ENCODE peak calls at places on chromosomes 7 and 10, in seven cellular contexts. Y is tibial nerve; D is adrenal gland; C is aorta; F is naive thymus-derived CD4-positive, alpha-beta T cell; H is PC-3; B is caudate nucleus. O is an unnamed sample.

GRCh38 chr7:149205690-149206381 is 10.5 kb downstream of the ZNF282 start:
- DNase-seq in Y (no peak), D (no peak), C (no peak), F (no peak), H (peak), B (no peak), O (no peak)

GRCh38 chr7:5437348-5437892 is 13.8 kb upstream of the TNRC18 start:
- DNase-seq in Y (no peak), D (no peak), C (no peak), F (no peak), H (no peak), B (no peak), O (no peak)

GRCh38 chr7:128128401-128128800 is 97.2 kb upstream of the LRRC4 start:
- DNase-seq in Y (no peak), D (no peak), C (no peak), F (no peak), H (no peak), B (no peak), O (no peak)

GRCh38 chr10:30092151-30092790 is 32.9 kb upstream of the JCAD start:
- DNase-seq in Y (no peak), D (no peak), C (no peak), F (no peak), H (peak), B (peak), O (no peak)

GRCh38 chr10:118522791-118523498 is 72.5 kb downstream of the PRLHR start:
- DNase-seq in Y (no peak), D (no peak), C (no peak), F (no peak), H (peak), B (no peak), O (no peak)

GRCh38 chr10:91194497-91195179 is 25.8 kb upstream of the PCGF5 start:
- DNase-seq in Y (no peak), D (no peak), C (no peak), F (no peak), H (no peak), B (no peak), O (no peak)

GRCh38 chr7:144455040-144455404 is 51.5 kb upstream of the NOBOX start:
- DNase-seq in Y (no peak), D (no peak), C (no peak), F (no peak), H (no peak), B (no peak), O (no peak)

GRCh38 chr10:21488246-21488953 is 37.1 kb downstream of the SKIDA1 start:
- DNase-seq in Y (no peak), D (no peak), C (no peak), F (no peak), H (no peak), B (no peak), O (no peak)

GRCh38 chr10:112761256-112761655 is 188.8 kb upstream of the TCF7L2 start:
- DNase-seq in Y (no peak), D (no peak), C (no peak), F (no peak), H (no peak), B (no peak), O (no peak)

GRCh38 chr10:101577121-101577871 is 10.8 kb downstream of the POLL start:
- DNase-seq in Y (no peak), D (no peak), C (no peak), F (no peak), H (no peak), B (no peak), O (no peak)

GRCh38 chr7:3134715-3135114 is 91.0 kb upstream of the CARD11 start:
- DNase-seq in Y (no peak), D (no peak), C (no peak), F (no peak), H (no peak), B (no peak), O (no peak)

GRCh38 chr10:24920907-24921881 is 31.2 kb downstream of the PRTFDC1 start:
- DNase-seq in Y (no peak), D (peak), C (peak), F (no peak), H (peak), B (peak), O (peak)

GRCh38 chr7:107993879-107994278 is 9.1 kb downstream of the LAMB1 start:
- DNase-seq in Y (no peak), D (no peak), C (no peak), F (no peak), H (no peak), B (peak), O (no peak)

GRCh38 chr7:96739167-96739566 is 29.5 kb upstream of the SEM1 start:
- DNase-seq in Y (no peak), D (no peak), C (no peak), F (no peak), H (no peak), B (no peak), O (no peak)

GRCh38 chr7:102425639-102426267 is 7.6 kb upstream of the ORAI2 start:
- DNase-seq in Y (no peak), D (peak), C (peak), F (peak), H (no peak), B (no peak), O (peak)

GRCh38 chr7:141702047-141702567 is at the start of gene DENND11:
- DNase-seq in Y (no peak), D (peak), C (peak), F (peak), H (peak), B (peak), O (no peak)

GRCh38 chr7:47343056-47343455 is 238.9 kb downstream of the TNS3 start:
- DNase-seq in Y (no peak), D (no peak), C (no peak), F (no peak), H (no peak), B (no peak), O (no peak)

GRCh38 chr10:79434223-79434687 is 11.2 kb downstream of the ZCCHC24 start:
- DNase-seq in Y (no peak), D (no peak), C (no peak), F (no peak), H (peak), B (no peak), O (no peak)

GRCh38 chr10:119131512-119132240 is 27.8 kb downstream of the DENND10 start:
- DNase-seq in Y (no peak), D (no peak), C (no peak), F (peak), H (no peak), B (no peak), O (no peak)

GRCh38 chr7:136009488-136010079 is 32.4 kb upstream of the MTPN start:
- DNase-seq in Y (no peak), D (no peak), C (no peak), F (peak), H (peak), B (no peak), O (no peak)

GRCh38 chr10:114030140-114030539 is 13.5 kb upstream of the ADRB1 start:
- DNase-seq in Y (no peak), D (no peak), C (no peak), F (no peak), H (peak), B (no peak), O (no peak)

GRCh38 chr10:29412452-29413004 is 123.7 kb downstream of the LYZL1 start:
- DNase-seq in Y (no peak), D (no peak), C (no peak), F (no peak), H (no peak), B (no peak), O (no peak)

GRCh38 chr10:89224697-89225443 is 17.8 kb upstream of the CH25H start:
- DNase-seq in Y (no peak), D (no peak), C (no peak), F (no peak), H (no peak), B (peak), O (peak)

GRCh38 chr7:26937306-26937705 is 72.9 kb upstream of the SKAP2 start:
- DNase-seq in Y (no peak), D (no peak), C (no peak), F (no peak), H (no peak), B (no peak), O (no peak)

GRCh38 chr10:22321156-22321711 is 335 bp downstream of the BMI1 start:
- DNase-seq in Y (no peak), D (peak), C (peak), F (peak), H (peak), B (peak), O (no peak)

GRCh38 chr10:48361201-48361600 is 54.7 kb downstream of the MAPK8 start:
- DNase-seq in Y (no peak), D (no peak), C (no peak), F (no peak), H (no peak), B (no peak), O (no peak)

GRCh38 chr10:77355844-77356243 is 281.8 kb downstream of the KCNMA1 start:
- DNase-seq in Y (no peak), D (no peak), C (no peak), F (no peak), H (peak), B (no peak), O (no peak)

GRCh38 chr10:62081322-62081945 is 179.9 kb downstream of the ARID5B start:
- DNase-seq in Y (no peak), D (no peak), C (no peak), F (no peak), H (peak), B (no peak), O (no peak)

GRCh38 chr10:75176046-75176445 is 34.5 kb upstream of the VDAC2 start:
- DNase-seq in Y (no peak), D (no peak), C (no peak), F (no peak), H (no peak), B (no peak), O (no peak)

GRCh38 chr7:54921116-54921515 is 97.7 kb upstream of the EGFR start:
- DNase-seq in Y (no peak), D (no peak), C (no peak), F (no peak), H (no peak), B (no peak), O (no peak)

GRCh38 chr10:48459270-48460147 is 145.4 kb downstream of the ARHGAP22 start:
- DNase-seq in Y (no peak), D (no peak), C (peak), F (no peak), H (no peak), B (no peak), O (no peak)

GRCh38 chr7:4136036-4136435 is 546.1 kb upstream of the FOXK1 start:
- DNase-seq in Y (no peak), D (no peak), C (no peak), F (no peak), H (no peak), B (no peak), O (no peak)

GRCh38 chr7:9149499-9150082 is 716.2 kb downstream of the NXPH1 start:
- DNase-seq in Y (no peak), D (no peak), C (no peak), F (no peak), H (peak), B (no peak), O (no peak)

GRCh38 chr10:79404231-79404609 is 41.2 kb downstream of the ZCCHC24 start:
- DNase-seq in Y (peak), D (peak), C (peak), F (no peak), H (peak), B (no peak), O (no peak)

GRCh38 chr10:50325449-50326188 is 74.3 kb upstream of the ASAH2 start:
- DNase-seq in Y (peak), D (peak), C (peak), F (no peak), H (peak), B (no peak), O (no peak)

GRCh38 chr7:79506481-79506880 is 53.0 kb upstream of the MAGI2 start:
- DNase-seq in Y (no peak), D (no peak), C (no peak), F (no peak), H (peak), B (no peak), O (no peak)

GRCh38 chr7:64314493-64315020 is 796 bp downstream of the ZNF736 start:
- DNase-seq in Y (no peak), D (no peak), C (peak), F (no peak), H (no peak), B (peak), O (no peak)

GRCh38 chr10:42959833-42960232 is 117.0 kb upstream of the RET start:
- DNase-seq in Y (peak), D (peak), C (no peak), F (no peak), H (no peak), B (no peak), O (no peak)

GRCh38 chr10:2222631-2223030 is 485.3 kb upstream of the ADARB2 start:
- DNase-seq in Y (no peak), D (no peak), C (no peak), F (no peak), H (no peak), B (no peak), O (no peak)

GRCh38 chr10:124696446-124697392 is 47.5 kb downstream of the FAM53B start:
- DNase-seq in Y (no peak), D (no peak), C (peak), F (peak), H (no peak), B (no peak), O (no peak)
- H3K27ac ChIP-seq in Y (peak), D (no peak), C (no peak), F (peak), H (no peak), B (peak), O (peak)

GRCh38 chr7:50644586-50644985 is 79.4 kb upstream of the DDC start:
- DNase-seq in Y (no peak), D (peak), C (no peak), F (no peak), H (no peak), B (no peak), O (no peak)
- H3K27ac ChIP-seq in Y (no peak), D (no peak), C (no peak), F (no peak), H (no peak), B (no peak), O (peak)

GRCh38 chr7:137458399-137458798 is 114.9 kb upstream of the PTN start:
- DNase-seq in Y (no peak), D (no peak), C (no peak), F (no peak), H (peak), B (no peak), O (no peak)

GRCh38 chr7:137453356-137453755 is 109.8 kb upstream of the PTN start:
- DNase-seq in Y (no peak), D (no peak), C (no peak), F (no peak), H (no peak), B (no peak), O (no peak)

GRCh38 chr7:137449016-137449415 is 105.5 kb upstream of the PTN start:
- DNase-seq in Y (no peak), D (no peak), C (no peak), F (no peak), H (no peak), B (no peak), O (no peak)

DNA sequence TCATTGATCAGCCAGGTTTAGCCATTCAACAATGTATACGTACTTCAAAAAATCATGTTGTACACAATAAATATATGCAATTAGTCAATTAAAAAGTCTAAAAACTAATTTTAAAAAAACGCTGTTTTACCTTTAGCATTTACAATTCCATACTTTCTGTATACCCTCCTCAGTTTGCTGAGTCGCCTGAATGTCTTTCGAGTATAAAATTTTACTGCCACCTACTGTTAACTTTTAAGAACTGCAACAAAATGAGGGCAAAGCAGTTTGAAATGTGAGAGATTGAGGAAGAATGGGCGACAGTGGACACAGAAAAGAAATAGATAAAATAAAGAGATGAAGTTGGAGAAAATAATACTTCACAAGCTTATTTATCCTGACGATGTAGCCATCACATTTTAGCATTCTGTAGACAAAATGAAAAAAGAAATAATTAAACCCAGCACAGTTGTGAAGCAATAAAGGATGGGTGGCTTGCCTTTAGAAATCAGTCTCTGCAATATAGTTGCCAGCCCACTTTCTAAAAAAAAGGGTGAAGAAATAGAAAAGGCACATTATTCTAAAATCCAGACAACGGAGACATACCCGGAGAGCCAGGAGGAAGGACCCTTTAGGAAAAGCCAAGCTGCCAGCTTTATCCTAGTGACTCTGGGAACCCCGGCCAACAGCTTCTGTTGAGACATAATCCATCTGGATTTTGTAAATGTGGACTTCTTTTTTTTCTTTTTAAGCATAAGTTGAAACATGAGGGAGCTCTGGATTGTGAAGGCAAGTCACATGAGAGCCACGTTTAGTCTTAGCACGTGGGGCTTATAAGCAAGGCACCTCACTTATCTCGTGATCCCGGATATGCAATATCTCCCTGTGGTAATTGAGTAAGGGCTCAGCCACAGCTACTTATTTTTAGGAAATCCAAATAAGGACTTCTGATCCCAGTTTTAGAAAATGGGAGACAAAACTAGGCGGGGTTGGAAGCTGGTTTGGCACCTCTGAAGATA is 110.9 kb upstream of the PTN start:
- DNase-seq in Y (no peak), D (no peak), C (no peak), F (peak), H (peak), B (no peak), O (no peak)
- H3K27ac ChIP-seq in Y (no peak), D (no peak), C (no peak), F (no peak), H (no peak), B (no peak), O (no peak)

DNA sequence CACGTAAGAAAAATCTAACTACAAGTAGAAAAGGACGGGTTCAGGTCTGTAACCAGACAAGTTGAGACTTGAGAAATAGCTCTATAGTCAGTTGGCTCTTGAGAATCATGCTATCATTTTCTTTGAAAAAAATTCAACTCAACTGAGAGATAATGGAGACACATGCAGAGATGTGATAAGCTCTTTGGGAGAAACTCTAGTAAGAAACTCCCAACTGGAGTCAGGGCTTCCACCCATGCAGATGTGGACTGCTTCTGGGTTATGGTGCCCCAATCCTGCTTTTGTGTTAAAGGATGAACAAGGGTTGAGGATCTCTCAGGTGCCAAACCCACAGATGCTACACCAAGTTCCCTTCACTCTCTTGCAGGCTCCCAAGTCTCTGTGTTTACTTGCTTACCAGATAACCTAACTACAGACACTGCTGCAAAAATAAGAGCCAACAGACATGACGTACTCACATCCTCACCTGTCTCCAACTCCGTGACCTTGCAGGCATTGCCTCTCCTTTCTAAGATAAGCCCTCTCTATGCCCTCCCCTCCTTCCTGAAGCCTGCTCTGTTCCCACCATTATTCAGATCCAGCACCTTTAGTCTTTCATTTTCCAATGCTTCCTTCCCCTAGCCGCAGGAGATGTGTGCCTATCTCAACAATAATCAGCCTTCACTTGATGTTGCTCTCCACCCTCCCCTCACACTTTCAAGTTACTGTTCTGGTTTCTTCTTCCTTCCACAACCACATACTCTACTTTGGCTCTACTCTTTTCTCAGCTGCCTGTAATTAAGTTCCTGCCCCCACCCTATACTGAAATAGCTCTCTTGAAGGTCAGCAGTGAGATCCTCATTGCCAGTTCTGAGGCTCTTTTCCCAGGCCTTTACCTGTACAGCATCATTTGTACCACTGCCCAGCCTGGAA is 130.0 kb downstream of the ICA1 start:
- DNase-seq in Y (no peak), D (no peak), C (no peak), F (peak), H (no peak), B (no peak), O (no peak)
- H3K27ac ChIP-seq in Y (no peak), D (no peak), C (no peak), F (peak), H (no peak), B (no peak), O (no peak)

GRCh38 chr7:129845178-129845971 is 107.4 kb downstream of the UBE2H start:
- DNase-seq in Y (no peak), D (no peak), C (no peak), F (no peak), H (peak), B (no peak), O (no peak)
- H3K27ac ChIP-seq in Y (peak), D (no peak), C (peak), F (no peak), H (peak), B (no peak), O (no peak)

DNA sequence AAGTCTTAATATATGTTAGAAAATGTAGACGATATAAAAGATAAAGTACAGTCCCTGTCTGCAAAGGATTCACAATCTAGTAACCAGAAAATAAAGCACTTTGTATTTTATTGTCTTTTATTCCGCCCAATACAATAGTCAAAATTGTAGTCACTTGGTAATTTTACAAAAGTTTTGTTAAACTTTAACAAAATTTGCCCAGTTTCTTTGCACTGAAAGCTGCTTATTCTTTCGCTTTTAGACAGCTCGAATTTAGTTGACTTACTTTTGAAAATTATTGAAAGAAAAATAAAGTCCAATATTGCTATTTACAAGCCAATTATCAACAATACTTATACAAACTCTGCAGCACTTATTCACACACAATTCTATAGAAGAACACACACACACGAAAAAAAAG is 534.9 kb upstream of the LRRTM3 start:
- DNase-seq in Y (no peak), D (no peak), C (no peak), F (no peak), H (no peak), B (no peak), O (no peak)
- H3K27ac ChIP-seq in Y (no peak), D (no peak), C (no peak), F (no peak), H (no peak), B (no peak), O (no peak)